ENCODE peak calls at places on chromosomes 12 and 14, in ten cellular contexts. H is putamen; Z is astrocyte of the spinal cord; O is RKO; U is lung; S is activated T-cell treated with anti-CD3 and anti-CD28 coated beads, Interleukin-2, amount 50 U/mL, for 24 hours; E is HEK293T; V is A172; B is neural crest cell; F is GM12892. C is an unnamed sample.

GRCh38 chr14:89540830-89541470 is 123.9 kb upstream of the FOXN3 start:
- DNase-seq in U (no peak), V (peak), S (no peak), Z (peak), B (no peak), E (no peak), F (no peak), O (peak), H (no peak), C (no peak)

GRCh38 chr12:17652436-17652835 is 437.6 kb downstream of the RERGL start:
- DNase-seq in E (no peak), S (no peak), O (no peak), F (no peak), B (no peak), Z (no peak), H (no peak), U (no peak), V (no peak), C (no peak)

GRCh38 chr12:57889541-57889989 is 43.0 kb upstream of the CTDSP2 start:
- DNase-seq in O (no peak), E (no peak), Z (peak), V (peak), H (no peak), U (peak), F (no peak), B (no peak), S (no peak), C (no peak)

GRCh38 chr14:51004352-51004800 is 60.1 kb upstream of the PYGL start:
- DNase-seq in Z (no peak), S (no peak), F (no peak), H (no peak), E (no peak), U (peak), O (no peak), B (no peak), V (peak), C (no peak)

GRCh38 chr12:28446031-28446430 is 255.8 kb downstream of the CCDC91 start:
- DNase-seq in Z (peak), U (no peak), H (no peak), O (no peak), S (no peak), F (no peak), B (no peak), V (no peak), E (no peak), C (no peak)

GRCh38 chr12:114903394-114903748 is 219.4 kb upstream of the TBX3 start:
- DNase-seq in B (no peak), V (no peak), Z (no peak), S (no peak), O (no peak), U (no peak), E (no peak), F (no peak), H (no peak), C (no peak)

GRCh38 chr12:19584734-19585133 is 145.4 kb downstream of the AEBP2 start:
- DNase-seq in V (no peak), H (no peak), B (no peak), E (no peak), U (no peak), O (no peak), F (no peak), S (no peak), Z (no peak), C (no peak)

GRCh38 chr14:96162741-96163140 is 41.9 kb upstream of the BDKRB2 start:
- DNase-seq in O (no peak), V (peak), U (no peak), H (no peak), F (no peak), Z (no peak), E (no peak), S (no peak), B (no peak), C (no peak)

GRCh38 chr12:94322346-94322745 is 137.3 kb downstream of the CEP83 start:
- DNase-seq in U (no peak), V (no peak), S (no peak), H (no peak), E (no peak), B (no peak), O (no peak), F (no peak), Z (no peak), C (no peak)

GRCh38 chr12:109488051-109488665 is 10.7 kb downstream of the UBE3B start:
- DNase-seq in S (no peak), V (no peak), Z (no peak), H (no peak), O (no peak), E (no peak), B (no peak), F (no peak), U (no peak), C (no peak)

GRCh38 chr14:67554341-67554740 is 21.3 kb downstream of the PLEKHH1 start:
- DNase-seq in O (no peak), H (no peak), E (no peak), S (no peak), Z (no peak), U (no peak), V (no peak), F (no peak), B (no peak), C (no peak)

GRCh38 chr12:108597559-108598471 is at the start of gene TMEM119:
- DNase-seq in E (no peak), Z (no peak), S (no peak), B (no peak), F (no peak), O (no peak), H (no peak), V (no peak), U (peak), C (peak)

GRCh38 chr12:10098762-10099161 is at the start of gene CLEC1A:
- DNase-seq in S (no peak), O (no peak), F (no peak), E (no peak), U (no peak), H (no peak), B (no peak), Z (peak), V (no peak), C (peak)

GRCh38 chr12:121626853-121627623 is 708 bp downstream of the ORAI1 start:
- DNase-seq in F (no peak), B (peak), O (peak), V (peak), H (no peak), S (peak), E (no peak), U (peak), Z (peak), C (peak)

GRCh38 chr12:48973531-48973930 is 2.0 kb upstream of the WNT10B start:
- DNase-seq in O (no peak), Z (no peak), B (no peak), U (no peak), S (no peak), E (no peak), H (no peak), V (no peak), F (no peak), C (no peak)

GRCh38 chr14:65813760-65814387 is 401.3 kb downstream of the FUT8 start:
- DNase-seq in U (no peak), S (no peak), F (no peak), V (no peak), H (no peak), E (no peak), B (no peak), O (no peak), Z (no peak), C (no peak)

C was measured in iPS-NIHi11.